ENCODE peak calls at places on chromosomes 4 and X, in six cellular contexts. One of them, this sample, is unnamed.

GRCh38 chrX:11664211-11664888 is 1.4 kb downstream of the ARHGAP6 start:
- DNase-seq in K562: no peak
- DNase-seq in HepG2: no peak
- DNase-seq in HCT116: no peak
- DNase-seq in H1: peak
- DNase-seq in GM12878: no peak
- DNase-seq in this sample: no peak

GRCh38 chr4:2296621-2297601 is 35.0 kb upstream of the MXD4 start:
- DNase-seq in GM12878: no peak
- DNase-seq in HCT116: no peak
- DNase-seq in H1: peak
- DNase-seq in K562: no peak
- DNase-seq in HepG2: no peak
- DNase-seq in this sample: no peak

GRCh38 chr4:144174401-144175067 is 34.0 kb upstream of the GYPA start:
- DNase-seq in HCT116: peak
- DNase-seq in HepG2: peak
- DNase-seq in K562: peak
- DNase-seq in H1: no peak
- DNase-seq in GM12878: peak
- DNase-seq in this sample: peak

GRCh38 chr4:149781150-149781549 is 34.5 kb downstream of the IQCM start:
- DNase-seq in HCT116: peak
- DNase-seq in GM12878: no peak
- DNase-seq in H1: no peak
- DNase-seq in K562: no peak
- DNase-seq in HepG2: no peak
- DNase-seq in this sample: no peak

GRCh38 chr4:8274772-8275241 is 5.3 kb downstream of the HTRA3 start:
- DNase-seq in GM12878: no peak
- DNase-seq in HepG2: no peak
- DNase-seq in HCT116: no peak
- DNase-seq in H1: no peak
- DNase-seq in K562: peak
- DNase-seq in this sample: peak

GRCh38 chr4:54093609-54094240 is 6.2 kb upstream of the GSX2 start:
- DNase-seq in GM12878: no peak
- DNase-seq in H1: peak
- DNase-seq in HepG2: no peak
- DNase-seq in HCT116: no peak
- DNase-seq in K562: no peak
- DNase-seq in this sample: no peak

GRCh38 chrX:54444752-54445151 is 4.5 kb downstream of the TSR2 start:
- DNase-seq in GM12878: no peak
- DNase-seq in HepG2: no peak
- DNase-seq in HCT116: no peak
- DNase-seq in H1: no peak
- DNase-seq in K562: no peak
- DNase-seq in this sample: no peak

GRCh38 chr4:152500308-152500707 is 35.6 kb downstream of the FBXW7 start:
- DNase-seq in HCT116: no peak
- DNase-seq in GM12878: no peak
- DNase-seq in HepG2: no peak
- DNase-seq in K562: no peak
- DNase-seq in H1: no peak
- DNase-seq in this sample: no peak

GRCh38 chrX:101415180-101416130 is 7.4 kb downstream of the HNRNPH2 start:
- DNase-seq in GM12878: peak
- DNase-seq in K562: peak
- DNase-seq in H1: no peak
- DNase-seq in HCT116: no peak
- DNase-seq in HepG2: peak
- DNase-seq in this sample: no peak
- TF ChIP-seq JUND in GM12878: no peak
- TF ChIP-seq JUND in K562: no peak
- TF ChIP-seq JUND in H1: no peak
- TF ChIP-seq JUND in HCT116: no peak
- TF ChIP-seq JUND in HepG2: no peak
- TF ChIP-seq JUND in this sample: no peak

DNA sequence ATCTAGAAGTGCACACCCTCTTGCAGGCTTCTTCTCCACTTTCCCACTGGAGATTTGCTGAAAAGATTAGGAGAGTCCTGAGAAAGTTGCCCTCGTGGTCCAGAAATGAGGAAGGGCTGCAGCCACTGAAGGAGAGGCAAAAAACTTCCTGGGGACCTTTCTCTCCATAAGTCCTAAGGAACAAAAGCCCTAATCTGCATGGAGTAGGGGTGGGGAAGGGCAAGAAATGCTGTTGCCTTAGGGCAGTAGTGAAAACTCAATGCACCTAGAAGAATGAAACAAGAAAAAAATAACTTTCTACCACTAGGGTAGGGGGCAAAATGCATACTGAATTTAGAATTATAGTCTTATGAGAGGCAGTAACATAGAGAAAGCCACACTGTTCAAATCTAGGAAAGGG is 1408.8 kb downstream of the PCDH19 start:
- DNase-seq in K562: no peak
- DNase-seq in H1: no peak
- DNase-seq in HepG2: no peak
- DNase-seq in GM12878: no peak
- DNase-seq in HCT116: no peak
- DNase-seq in this sample: no peak
- TF ChIP-seq JUND in K562: no peak
- TF ChIP-seq JUND in H1: no peak
- TF ChIP-seq JUND in HepG2: no peak
- TF ChIP-seq JUND in GM12878: no peak
- TF ChIP-seq JUND in HCT116: no peak
- TF ChIP-seq JUND in this sample: no peak

GRCh38 chr4:20194079-20195013 is 57.4 kb upstream of the SLIT2 start:
- DNase-seq in H1: no peak
- DNase-seq in HepG2: no peak
- DNase-seq in HCT116: no peak
- DNase-seq in GM12878: no peak
- DNase-seq in K562: no peak
- DNase-seq in this sample: no peak

GRCh38 chr4:20192754-20193521 is 58.8 kb upstream of the SLIT2 start:
- DNase-seq in HepG2: no peak
- DNase-seq in K562: no peak
- DNase-seq in H1: no peak
- DNase-seq in HCT116: no peak
- DNase-seq in GM12878: no peak
- DNase-seq in this sample: no peak

GRCh38 chr4:20193522-20193902 is 58.2 kb upstream of the SLIT2 start:
- DNase-seq in HCT116: no peak
- DNase-seq in H1: no peak
- DNase-seq in GM12878: no peak
- DNase-seq in HepG2: no peak
- DNase-seq in K562: no peak
- DNase-seq in this sample: no peak

GRCh38 chr4:20195071-20195885 is 56.4 kb upstream of the SLIT2 start:
- DNase-seq in K562: no peak
- DNase-seq in GM12878: no peak
- DNase-seq in HepG2: no peak
- DNase-seq in HCT116: no peak
- DNase-seq in H1: no peak
- DNase-seq in this sample: no peak

DNA sequence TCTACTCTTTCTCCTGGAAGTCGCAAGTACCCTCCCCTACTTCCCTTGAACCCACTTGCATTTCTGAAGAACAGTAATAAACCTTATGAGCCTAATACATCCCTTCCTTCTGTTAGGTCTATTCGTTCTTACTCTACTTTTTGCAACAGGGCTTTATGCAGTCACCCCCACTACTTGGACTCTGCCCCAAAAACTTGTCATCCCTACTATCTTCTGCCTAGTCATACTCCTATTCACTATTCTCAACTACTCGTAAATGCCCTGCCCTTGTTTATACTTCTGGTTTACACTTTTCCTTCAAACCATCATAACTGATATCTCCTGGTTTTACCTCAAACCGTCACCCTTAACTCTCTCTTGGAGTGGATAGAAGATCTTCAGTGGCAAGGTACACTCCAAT is 55.2 kb upstream of the SLIT2 start:
- DNase-seq in GM12878: no peak
- DNase-seq in K562: no peak
- DNase-seq in H1: no peak
- DNase-seq in HCT116: no peak
- DNase-seq in HepG2: no peak
- DNase-seq in this sample: no peak
- TF ChIP-seq JUND in GM12878: no peak
- TF ChIP-seq JUND in K562: no peak
- TF ChIP-seq JUND in H1: no peak
- TF ChIP-seq JUND in HCT116: no peak
- TF ChIP-seq JUND in HepG2: no peak
- TF ChIP-seq JUND in this sample: no peak

GRCh38 chr4:176032454-176032853 is 33.2 kb upstream of the WDR17 start:
- DNase-seq in H1: no peak
- DNase-seq in HCT116: no peak
- DNase-seq in K562: no peak
- DNase-seq in HepG2: no peak
- DNase-seq in GM12878: no peak
- DNase-seq in this sample: no peak

GRCh38 chr4:176036585-176037205 is 28.9 kb upstream of the WDR17 start:
- DNase-seq in H1: no peak
- DNase-seq in K562: no peak
- DNase-seq in GM12878: no peak
- DNase-seq in HepG2: no peak
- DNase-seq in HCT116: no peak
- DNase-seq in this sample: no peak

GRCh38 chr4:176034936-176035335 is 30.7 kb upstream of the WDR17 start:
- DNase-seq in K562: no peak
- DNase-seq in HCT116: no peak
- DNase-seq in HepG2: no peak
- DNase-seq in GM12878: no peak
- DNase-seq in H1: no peak
- DNase-seq in this sample: no peak

GRCh38 chr4:176031927-176032326 is 33.7 kb upstream of the WDR17 start:
- DNase-seq in H1: no peak
- DNase-seq in GM12878: no peak
- DNase-seq in HepG2: no peak
- DNase-seq in K562: no peak
- DNase-seq in HCT116: no peak
- DNase-seq in this sample: no peak

DNA sequence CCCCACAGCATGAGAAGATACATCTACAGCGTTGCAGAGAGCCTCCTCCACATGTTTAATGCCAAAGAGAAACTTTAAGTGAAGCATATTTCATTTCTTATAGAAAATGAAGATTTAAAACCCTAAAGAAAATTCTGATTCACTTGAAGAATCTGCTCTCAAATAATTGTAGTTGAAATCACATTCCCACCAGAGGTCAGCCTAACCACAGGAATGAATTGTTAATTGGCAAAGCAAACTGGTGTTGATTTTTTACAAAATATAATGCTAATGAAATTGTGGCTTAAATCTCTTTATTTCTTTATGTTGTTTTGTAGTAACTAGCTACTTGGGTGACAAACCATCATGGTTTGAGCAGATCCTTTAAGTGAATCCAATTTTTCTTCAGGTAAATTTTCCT is 31.1 kb upstream of the WDR17 start:
- DNase-seq in H1: no peak
- DNase-seq in HepG2: no peak
- DNase-seq in GM12878: no peak
- DNase-seq in K562: peak
- DNase-seq in HCT116: peak
- DNase-seq in this sample: peak
- TF ChIP-seq JUND in H1: no peak
- TF ChIP-seq JUND in HepG2: no peak
- TF ChIP-seq JUND in GM12878: no peak
- TF ChIP-seq JUND in K562: no peak
- TF ChIP-seq JUND in HCT116: no peak
- TF ChIP-seq JUND in this sample: no peak

GRCh38 chrX:102959471-102959870 is 22.4 kb downstream of the RAB40AL start:
- DNase-seq in GM12878: no peak
- DNase-seq in HepG2: no peak
- DNase-seq in H1: no peak
- DNase-seq in HCT116: peak
- DNase-seq in K562: no peak
- DNase-seq in this sample: no peak

GRCh38 chrX:102957751-102958150 is 20.7 kb downstream of the RAB40AL start:
- DNase-seq in GM12878: no peak
- DNase-seq in HCT116: no peak
- DNase-seq in HepG2: no peak
- DNase-seq in K562: no peak
- DNase-seq in H1: no peak
- DNase-seq in this sample: no peak

GRCh38 chrX:102963955-102964354 is 26.9 kb downstream of the RAB40AL start:
- DNase-seq in GM12878: no peak
- DNase-seq in HepG2: no peak
- DNase-seq in HCT116: no peak
- DNase-seq in H1: no peak
- DNase-seq in K562: no peak
- DNase-seq in this sample: no peak

DNA sequence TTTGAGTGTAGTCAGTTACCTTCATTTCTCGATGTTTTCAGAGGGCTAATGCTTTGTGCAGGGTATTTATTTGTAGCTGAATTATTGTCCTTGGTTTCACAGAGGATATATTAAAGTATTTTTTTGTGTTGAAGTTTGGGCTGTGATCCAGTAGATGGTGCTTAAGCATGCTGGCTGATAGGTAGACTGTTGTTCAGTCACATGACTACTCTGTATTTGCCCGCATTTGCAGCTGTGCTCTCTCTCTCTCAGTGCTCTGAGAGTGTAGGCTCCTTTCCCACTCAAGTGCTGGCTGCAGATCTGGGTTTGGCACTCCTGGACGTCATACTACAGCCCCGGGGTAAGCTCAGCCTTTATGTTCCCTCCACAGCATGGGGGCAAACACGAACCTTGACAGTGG is 21.7 kb downstream of the RAB40AL start:
- DNase-seq in HCT116: no peak
- DNase-seq in H1: no peak
- DNase-seq in HepG2: no peak
- DNase-seq in K562: peak
- DNase-seq in GM12878: no peak
- DNase-seq in this sample: no peak
- TF ChIP-seq JUND in HCT116: no peak
- TF ChIP-seq JUND in H1: no peak
- TF ChIP-seq JUND in HepG2: no peak
- TF ChIP-seq JUND in K562: no peak
- TF ChIP-seq JUND in GM12878: no peak
- TF ChIP-seq JUND in this sample: no peak

GRCh38 chr4:135485371-135485770 is 1283.8 kb upstream of the PABPC4L start:
- DNase-seq in HepG2: no peak
- DNase-seq in GM12878: no peak
- DNase-seq in HCT116: no peak
- DNase-seq in H1: no peak
- DNase-seq in K562: peak
- DNase-seq in this sample: no peak
- TF ChIP-seq JUND in HepG2: no peak
- TF ChIP-seq JUND in GM12878: no peak
- TF ChIP-seq JUND in HCT116: no peak
- TF ChIP-seq JUND in H1: no peak
- TF ChIP-seq JUND in K562: no peak
- TF ChIP-seq JUND in this sample: no peak

DNA sequence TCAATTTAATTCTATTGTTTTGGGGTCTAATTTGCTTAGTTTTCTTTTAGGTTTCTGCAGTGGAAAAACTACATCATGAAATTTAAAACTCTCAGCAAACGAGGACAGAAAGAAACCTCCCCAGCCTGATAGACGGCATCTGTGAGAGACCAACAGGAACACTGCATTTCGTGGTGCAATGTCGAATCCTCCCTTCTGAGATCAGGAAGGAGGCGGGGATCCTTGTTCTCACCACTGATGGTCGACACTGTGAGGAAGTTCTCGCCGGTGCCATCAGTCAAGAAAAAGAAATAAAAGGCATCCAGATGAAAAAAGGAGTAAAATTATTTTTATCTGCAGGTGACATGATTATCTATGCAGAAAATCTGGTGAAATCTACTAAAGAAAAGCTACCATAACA is 16.5 kb downstream of the GAK start:
- DNase-seq in HCT116: no peak
- DNase-seq in GM12878: no peak
- DNase-seq in H1: no peak
- DNase-seq in HepG2: no peak
- DNase-seq in K562: no peak
- DNase-seq in this sample: no peak
- TF ChIP-seq JUND in HCT116: no peak
- TF ChIP-seq JUND in GM12878: no peak
- TF ChIP-seq JUND in H1: no peak
- TF ChIP-seq JUND in HepG2: no peak
- TF ChIP-seq JUND in K562: no peak
- TF ChIP-seq JUND in this sample: no peak

This sample was measured in T47D.